ENCODE peak calls at places on chromosomes 12 and 14, in seven cellular contexts. L is RWPE2; W is GM12878; M is CD8-positive, alpha-beta T cell; T is left lung; E is pancreas; B is naive thymus-derived CD8-positive, alpha-beta T cell. I is an unnamed sample.

GRCh38 chr12:52796839-52797528 is 1.1 kb upstream of the KRT3 start:
- ATAC-seq in L (no peak), W (no peak), M (no peak), T (no peak), E (no peak), B (no peak), I (no peak)

GRCh38 chr12:72268386-72268785 is 3.8 kb upstream of the TRHDE start:
- ATAC-seq in L (no peak), W (no peak), M (no peak), T (no peak), E (no peak), B (no peak), I (no peak)

GRCh38 chr14:75602527-75602926 is 24.1 kb downstream of the FLVCR2 start:
- ATAC-seq in L (no peak), W (no peak), M (no peak), T (no peak), E (no peak), B (no peak), I (no peak)

GRCh38 chr12:12990700-12991468 is 9.2 kb downstream of the HEBP1 start:
- ATAC-seq in L (no peak), W (no peak), M (no peak), T (no peak), E (peak), B (no peak), I (no peak)

GRCh38 chr12:47408171-47408871 is 297.5 kb downstream of the RPAP3 start:
- ATAC-seq in L (peak), W (peak), M (peak), T (peak), E (peak), B (peak), I (peak)

GRCh38 chr14:102220031-102220430 is 80.3 kb downstream of the WDR20 start:
- ATAC-seq in L (no peak), W (peak), M (no peak), T (no peak), E (no peak), B (no peak), I (peak)

GRCh38 chr12:64658892-64659481 is 48.7 kb downstream of the RASSF3 start:
- ATAC-seq in L (no peak), W (no peak), M (no peak), T (peak), E (no peak), B (no peak), I (no peak)

GRCh38 chr14:37197421-37198272 is at the start of gene MIPOL1:
- ATAC-seq in L (peak), W (no peak), M (no peak), T (peak), E (peak), B (peak), I (peak)

GRCh38 chr14:102878174-102878969 is 44.1 kb upstream of the AMN start:
- ATAC-seq in L (peak), W (peak), M (peak), T (peak), E (no peak), B (no peak), I (peak)

GRCh38 chr14:24274101-24274543 is 2.7 kb upstream of the RABGGTA start:
- ATAC-seq in L (peak), W (peak), M (no peak), T (peak), E (peak), B (no peak), I (peak)

GRCh38 chr14:75742867-75743266 is 81.8 kb downstream of the TTLL5 start:
- ATAC-seq in L (no peak), W (no peak), M (no peak), T (no peak), E (peak), B (no peak), I (no peak)

GRCh38 chr12:98513379-98514318 is 1.7 kb upstream of the TMPO start:
- ATAC-seq in L (no peak), W (no peak), M (no peak), T (no peak), E (no peak), B (no peak), I (no peak)

GRCh38 chr14:89907655-89908054 is 46.9 kb downstream of the EFCAB11 start:
- ATAC-seq in L (no peak), W (no peak), M (no peak), T (no peak), E (no peak), B (no peak), I (no peak)

GRCh38 chr14:59314953-59315599 is 126.6 kb downstream of the DAAM1 start:
- ATAC-seq in L (no peak), W (no peak), M (no peak), T (no peak), E (no peak), B (no peak), I (no peak)

GRCh38 chr12:8823565-8824300 is 1.3 kb downstream of the A2ML1 start:
- ATAC-seq in L (no peak), W (no peak), M (no peak), T (peak), E (peak), B (no peak), I (peak)

GRCh38 chr14:20412422-20412821 is 879 bp downstream of the TEP1 start:
- ATAC-seq in L (no peak), W (peak), M (peak), T (peak), E (peak), B (peak), I (no peak)

GRCh38 chr14:30312214-30312613 is 246.7 kb upstream of the G2E3 start:
- ATAC-seq in L (no peak), W (peak), M (no peak), T (no peak), E (no peak), B (no peak), I (no peak)

GRCh38 chr14:104290058-104290667 is 151.8 kb downstream of the KIF26A start:
- ATAC-seq in L (no peak), W (no peak), M (no peak), T (no peak), E (no peak), B (no peak), I (no peak)

GRCh38 chr12:124590447-124590846 is 23.0 kb upstream of the NCOR2 start:
- ATAC-seq in L (no peak), W (no peak), M (no peak), T (no peak), E (no peak), B (no peak), I (no peak)

GRCh38 chr12:3947781-3948180 is 74.6 kb upstream of the PARP11 start:
- ATAC-seq in L (no peak), W (no peak), M (peak), T (no peak), E (no peak), B (peak), I (no peak)

GRCh38 chr12:81255456-81255855 is 177.6 kb downstream of the ACSS3 start:
- ATAC-seq in L (no peak), W (no peak), M (no peak), T (no peak), E (no peak), B (no peak), I (no peak)

GRCh38 chr12:52952082-52952801 is 3.3 kb downstream of the KRT18 start:
- ATAC-seq in L (no peak), W (peak), M (no peak), T (no peak), E (no peak), B (no peak), I (no peak)

GRCh38 chr14:92874961-92875360 is 48.0 kb upstream of the CHGA start:
- ATAC-seq in L (peak), W (no peak), M (no peak), T (no peak), E (no peak), B (no peak), I (no peak)

GRCh38 chr12:62292761-62293446 is 32.7 kb downstream of the USP15 start:
- ATAC-seq in L (no peak), W (peak), M (no peak), T (peak), E (no peak), B (peak), I (no peak)

GRCh38 chr12:103964805-103965204 is 867 bp upstream of the TDG start:
- ATAC-seq in L (no peak), W (no peak), M (no peak), T (no peak), E (no peak), B (no peak), I (no peak)

GRCh38 chr12:110744697-110745264 is 2.1 kb upstream of the PPP1CC start:
- ATAC-seq in L (peak), W (no peak), M (no peak), T (no peak), E (no peak), B (no peak), I (no peak)

GRCh38 chr12:91763654-91764439 is 381.8 kb downstream of the BTG1 start:
- ATAC-seq in L (no peak), W (no peak), M (no peak), T (no peak), E (no peak), B (no peak), I (no peak)

GRCh38 chr14:79967001-79967400 is 244.3 kb downstream of the DIO2 start:
- ATAC-seq in L (no peak), W (no peak), M (no peak), T (no peak), E (no peak), B (no peak), I (no peak)

GRCh38 chr14:100129161-100129589 is 30.3 kb downstream of the DEGS2 start:
- ATAC-seq in L (no peak), W (no peak), M (no peak), T (no peak), E (peak), B (no peak), I (peak)

GRCh38 chr14:106843951-106844483 is 1317.6 kb downstream of the TMEM121 start:
- ATAC-seq in L (no peak), W (peak), M (peak), T (peak), E (peak), B (peak), I (no peak)

GRCh38 chr14:93825235-93825553 is 36.9 kb upstream of the PRIMA1 start:
- ATAC-seq in L (no peak), W (no peak), M (no peak), T (no peak), E (no peak), B (no peak), I (no peak)

GRCh38 chr12:113855998-113856397 is 110.1 kb downstream of the RBM19 start:
- ATAC-seq in L (no peak), W (no peak), M (no peak), T (no peak), E (no peak), B (no peak), I (no peak)